ENCODE peak calls at places on chromosomes 12 and 14, in five cellular contexts. One of them, this sample, is unnamed.

GRCh38 chr14:96660135-96660534 is 137.0 kb upstream of the VRK1 start:
- DNase-seq in GM12878: no peak
- DNase-seq in DMS 273 treated with DMSO at 0.1 percent for 48 hours: no peak
- DNase-seq in activated gamma-delta T cell treated with Interleukin-2 at 50 U/mL for 16 hours: no peak
- DNase-seq in ELR: no peak
- DNase-seq in this sample: no peak

GRCh38 chr12:105060715-105061378 is 23.4 kb downstream of the ALDH1L2 start:
- DNase-seq in GM12878: no peak
- DNase-seq in DMS 273 treated with DMSO at 0.1 percent for 48 hours: no peak
- DNase-seq in activated gamma-delta T cell treated with Interleukin-2 at 50 U/mL for 16 hours: no peak
- DNase-seq in ELR: peak
- DNase-seq in this sample: no peak

GRCh38 chr12:119988440-119988787 is 622 bp upstream of the BICDL1 start:
- DNase-seq in DMS 273 treated with DMSO at 0.1 percent for 48 hours: peak
- DNase-seq in activated gamma-delta T cell treated with Interleukin-2 at 50 U/mL for 16 hours: no peak
- DNase-seq in ELR: peak
- DNase-seq in GM12878: no peak
- DNase-seq in this sample: no peak

GRCh38 chr12:119749666-119750065 is 81.7 kb downstream of the PRKAB1 start:
- DNase-seq in GM12878: no peak
- DNase-seq in DMS 273 treated with DMSO at 0.1 percent for 48 hours: no peak
- DNase-seq in ELR: peak
- DNase-seq in activated gamma-delta T cell treated with Interleukin-2 at 50 U/mL for 16 hours: no peak
- DNase-seq in this sample: no peak

GRCh38 chr14:27862684-27863083 is 903.9 kb upstream of the FOXG1 start:
- DNase-seq in GM12878: no peak
- DNase-seq in activated gamma-delta T cell treated with Interleukin-2 at 50 U/mL for 16 hours: no peak
- DNase-seq in DMS 273 treated with DMSO at 0.1 percent for 48 hours: no peak
- DNase-seq in ELR: no peak
- DNase-seq in this sample: no peak

GRCh38 chr14:75279153-75279738 is 618 bp downstream of the FOS start:
- DNase-seq in ELR: peak
- DNase-seq in activated gamma-delta T cell treated with Interleukin-2 at 50 U/mL for 16 hours: no peak
- DNase-seq in GM12878: no peak
- DNase-seq in DMS 273 treated with DMSO at 0.1 percent for 48 hours: no peak
- DNase-seq in this sample: peak

GRCh38 chr12:67410667-67411067 is 141.5 kb downstream of the CAND1 start:
- DNase-seq in GM12878: no peak
- DNase-seq in DMS 273 treated with DMSO at 0.1 percent for 48 hours: peak
- DNase-seq in activated gamma-delta T cell treated with Interleukin-2 at 50 U/mL for 16 hours: no peak
- DNase-seq in ELR: no peak
- DNase-seq in this sample: no peak

GRCh38 chr14:72736348-72736747 is 157.6 kb downstream of the DPF3 start:
- DNase-seq in ELR: peak
- DNase-seq in DMS 273 treated with DMSO at 0.1 percent for 48 hours: peak
- DNase-seq in activated gamma-delta T cell treated with Interleukin-2 at 50 U/mL for 16 hours: no peak
- DNase-seq in GM12878: no peak
- DNase-seq in this sample: no peak

GRCh38 chr14:99698642-99699041 is 14.5 kb downstream of the CYP46A1 start:
- DNase-seq in DMS 273 treated with DMSO at 0.1 percent for 48 hours: no peak
- DNase-seq in activated gamma-delta T cell treated with Interleukin-2 at 50 U/mL for 16 hours: no peak
- DNase-seq in ELR: no peak
- DNase-seq in GM12878: no peak
- DNase-seq in this sample: no peak

GRCh38 chr12:92134638-92135274 is 10.9 kb downstream of the BTG1 start:
- DNase-seq in activated gamma-delta T cell treated with Interleukin-2 at 50 U/mL for 16 hours: no peak
- DNase-seq in GM12878: no peak
- DNase-seq in DMS 273 treated with DMSO at 0.1 percent for 48 hours: no peak
- DNase-seq in ELR: peak
- DNase-seq in this sample: no peak

GRCh38 chr14:99891900-99892299 is 98.7 kb downstream of the EML1 start:
- DNase-seq in DMS 273 treated with DMSO at 0.1 percent for 48 hours: no peak
- DNase-seq in GM12878: no peak
- DNase-seq in activated gamma-delta T cell treated with Interleukin-2 at 50 U/mL for 16 hours: no peak
- DNase-seq in ELR: no peak
- DNase-seq in this sample: no peak

GRCh38 chr12:72207094-72207493 is 65.1 kb upstream of the TRHDE start:
- DNase-seq in DMS 273 treated with DMSO at 0.1 percent for 48 hours: peak
- DNase-seq in activated gamma-delta T cell treated with Interleukin-2 at 50 U/mL for 16 hours: no peak
- DNase-seq in ELR: no peak
- DNase-seq in GM12878: no peak
- DNase-seq in this sample: no peak

GRCh38 chr12:130212384-130212783 is 50.1 kb downstream of the FZD10 start:
- DNase-seq in DMS 273 treated with DMSO at 0.1 percent for 48 hours: no peak
- DNase-seq in GM12878: no peak
- DNase-seq in activated gamma-delta T cell treated with Interleukin-2 at 50 U/mL for 16 hours: no peak
- DNase-seq in ELR: no peak
- DNase-seq in this sample: no peak

GRCh38 chr14:90778468-90779255 is 37.6 kb downstream of the TTC7B start:
- DNase-seq in DMS 273 treated with DMSO at 0.1 percent for 48 hours: no peak
- DNase-seq in ELR: no peak
- DNase-seq in GM12878: no peak
- DNase-seq in activated gamma-delta T cell treated with Interleukin-2 at 50 U/mL for 16 hours: no peak
- DNase-seq in this sample: no peak

GRCh38 chr14:90555126-90556049 is 158.6 kb downstream of the CALM1 start:
- DNase-seq in DMS 273 treated with DMSO at 0.1 percent for 48 hours: no peak
- DNase-seq in ELR: no peak
- DNase-seq in activated gamma-delta T cell treated with Interleukin-2 at 50 U/mL for 16 hours: no peak
- DNase-seq in GM12878: no peak
- DNase-seq in this sample: no peak

GRCh38 chr12:120489018-120489417 is 6.9 kb upstream of the DYNLL1 start:
- DNase-seq in GM12878: no peak
- DNase-seq in ELR: no peak
- DNase-seq in DMS 273 treated with DMSO at 0.1 percent for 48 hours: no peak
- DNase-seq in activated gamma-delta T cell treated with Interleukin-2 at 50 U/mL for 16 hours: no peak
- DNase-seq in this sample: no peak

This sample was measured in glutamatergic neuron.